ENCODE peak calls at places on chromosomes 2 and 18, in ten cellular contexts. C is PC-9; K is HL-60; N is left lung; S is esophagus muscularis mucosa; B is RWPE1; L is GM23248; P is right lobe of liver; Q is CD8-positive, alpha-beta memory T cell; H is naive thymus-derived CD4-positive, alpha-beta T cell. V is an unnamed sample.
A peak's percentile ranks its signal among the peaks of the same experiment; 100 is the strongest.

GRCh38 chr2:98511981-98512380 is 67.3 kb downstream of the INPP4A start:
- DNase-seq in Q (no peak), K (no peak), B (no peak), L (no peak), S (peak; percentile 62), C (no peak), N (no peak), P (no peak), H (no peak), V (no peak)

GRCh38 chr2:219430633-219431615 is 3.7 kb upstream of the SPEG start:
- DNase-seq in N (no peak), S (no peak), H (no peak), L (peak; percentile 24), C (no peak), Q (no peak), K (no peak), B (peak; percentile 40), P (no peak), V (no peak)

GRCh38 chr2:156818944-156819343 is 382.8 kb downstream of the GPD2 start:
- DNase-seq in H (no peak), N (no peak), S (no peak), B (no peak), K (no peak), C (no peak), Q (no peak), L (peak; percentile 24), P (no peak), V (no peak)

GRCh38 chr2:38465789-38466127 is 88.7 kb upstream of the ATL2 start:
- DNase-seq in K (no peak), B (peak; percentile 57), S (no peak), N (no peak), P (no peak), Q (no peak), H (peak; percentile 10), C (no peak), L (peak; percentile 49), V (no peak)

GRCh38 chr2:224038049-224038829 is 847 bp downstream of the SERPINE2 start:
- DNase-seq in C (peak; percentile 61), B (peak; percentile 68), P (peak; percentile 60), Q (no peak), S (no peak), K (no peak), L (peak; percentile 70), N (no peak), H (peak; percentile 45), V (peak; percentile 41)

GRCh38 chr2:70886541-70886987 is 49.1 kb upstream of the ATP6V1B1 start:
- DNase-seq in S (peak; percentile 66), N (no peak), C (no peak), P (no peak), Q (no peak), B (no peak), L (no peak), H (no peak), K (no peak), V (peak; percentile 23)

GRCh38 chr2:134301099-134301970 is 47.5 kb downstream of the MGAT5 start:
- DNase-seq in L (peak; percentile 64), P (no peak), Q (no peak), H (no peak), S (no peak), K (no peak), N (no peak), B (peak; percentile 20), C (no peak), V (no peak)

GRCh38 chr2:74201596-74201995 is 3.2 kb downstream of the MTHFD2 start:
- DNase-seq in Q (no peak), K (no peak), N (no peak), P (no peak), B (no peak), L (peak; percentile 85), H (no peak), S (no peak), C (peak; percentile 33), V (no peak)

GRCh38 chr2:112706170-112706664 is 14.6 kb upstream of the NT5DC4 start:
- DNase-seq in C (peak; percentile 60), N (no peak), L (peak; percentile 28), H (no peak), S (no peak), B (no peak), K (peak; percentile 77), P (no peak), Q (no peak), V (peak; percentile 59)

GRCh38 chr2:126658316-126658909 is 2.5 kb downstream of the GYPC start:
- DNase-seq in K (no peak), N (no peak), C (no peak), L (no peak), Q (no peak), H (peak; percentile 16), S (no peak), B (no peak), P (no peak), V (no peak)

GRCh38 chr2:126657636-126658315 is 1.8 kb downstream of the GYPC start:
- DNase-seq in S (peak; percentile 95), K (peak; percentile 95), P (peak; percentile 82), Q (peak; percentile 65), B (peak; percentile 30), L (peak; percentile 99), H (peak; percentile 75), C (peak; percentile 66), N (peak; percentile 93), V (peak; percentile 79)

GRCh38 chr2:126655500-126656310 is at the start of gene GYPC:
- DNase-seq in P (peak; percentile 78), N (peak; percentile 89), C (no peak), H (peak; percentile 65), L (peak; percentile 78), S (no peak), K (peak; percentile 81), B (no peak), Q (peak; percentile 38), V (peak; percentile 66)

GRCh38 chr2:126656311-126657145 is 570 bp downstream of the GYPC start:
- DNase-seq in C (no peak), S (no peak), P (no peak), Q (peak; percentile 30), H (peak; percentile 46), N (peak; percentile 90), K (no peak), B (no peak), L (peak; percentile 70), V (peak; percentile 50)

DNA sequence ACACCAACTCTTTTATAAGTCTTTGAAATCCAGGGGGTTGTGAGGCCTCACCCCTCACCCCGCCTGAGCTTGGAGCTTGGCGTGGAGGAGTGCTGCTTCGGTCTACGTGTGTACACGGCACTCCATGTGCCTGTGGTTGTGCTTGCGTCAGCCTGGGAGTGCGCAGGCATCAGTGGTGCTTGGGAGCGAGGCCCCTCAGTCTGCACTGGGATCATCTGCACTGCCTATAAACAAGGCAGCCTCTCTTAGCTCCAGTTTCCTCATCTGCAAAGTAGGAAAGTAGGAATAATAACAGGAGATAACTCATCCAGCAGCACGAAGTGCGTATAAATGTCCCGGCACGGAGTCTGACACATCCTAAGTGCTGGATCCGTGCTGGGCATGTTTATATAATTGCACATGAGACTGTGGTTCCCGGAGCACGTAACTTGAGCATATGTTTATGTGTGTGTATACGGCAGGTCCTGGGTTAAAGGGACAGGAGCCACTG is 1.2 kb downstream of the GYPC start:
- DNase-seq in K (no peak), P (no peak), L (peak; percentile 97), N (no peak), B (no peak), Q (peak; percentile 30), C (no peak), S (no peak), H (peak; percentile 80), V (peak; percentile 42)
- H3K27ac ChIP-seq in K (peak overlapping the region; percentile 96), P (peak overlapping the region; percentile 85), L (peak overlapping the region; percentile 99), N (peak overlapping the region; percentile 95), B (no peak overlapping the region), Q (peak overlapping the region; percentile 86), C (no peak overlapping the region), S (peak overlapping the region; percentile 96), H (peak overlapping the region; percentile 98), V (peak overlapping the region; percentile 87)

GRCh38 chr2:195559431-195559914 is 97.6 kb upstream of the SLC39A10 start:
- DNase-seq in Q (peak; percentile 46), B (no peak), N (no peak), L (peak; percentile 78), H (peak; percentile 86), S (no peak), K (peak; percentile 42), C (no peak), P (no peak), V (peak; percentile 78)
- H3K27ac ChIP-seq in Q (peak overlapping the region; percentile 15), B (no peak overlapping the region), N (peak overlapping the region; percentile 74), L (peak overlapping the region; percentile 93), H (peak overlapping the region; percentile 71), S (no peak overlapping the region), K (peak overlapping the region; percentile 51), C (no peak overlapping the region), P (no peak overlapping the region), V (peak overlapping the region; percentile 63)

GRCh38 chr2:144143294-144144092 is 376.4 kb downstream of the ZEB2 start:
- DNase-seq in C (no peak), L (no peak), H (no peak), S (no peak), K (no peak), P (no peak), B (no peak), Q (no peak), N (no peak), V (no peak)

GRCh38 chr2:144152817-144153271 is 367.1 kb downstream of the ZEB2 start:
- DNase-seq in B (no peak), N (no peak), P (no peak), L (peak; percentile 66), S (no peak), C (no peak), H (no peak), Q (no peak), K (no peak), V (no peak)

GRCh38 chr2:144151877-144152276 is 368.0 kb downstream of the ZEB2 start:
- DNase-seq in C (no peak), H (no peak), K (no peak), S (no peak), P (no peak), B (no peak), N (no peak), L (no peak), Q (no peak), V (no peak)

GRCh38 chr2:144151405-144151804 is 368.5 kb downstream of the ZEB2 start:
- DNase-seq in B (no peak), C (no peak), L (no peak), Q (no peak), K (no peak), H (no peak), P (no peak), S (no peak), N (no peak), V (no peak)

DNA sequence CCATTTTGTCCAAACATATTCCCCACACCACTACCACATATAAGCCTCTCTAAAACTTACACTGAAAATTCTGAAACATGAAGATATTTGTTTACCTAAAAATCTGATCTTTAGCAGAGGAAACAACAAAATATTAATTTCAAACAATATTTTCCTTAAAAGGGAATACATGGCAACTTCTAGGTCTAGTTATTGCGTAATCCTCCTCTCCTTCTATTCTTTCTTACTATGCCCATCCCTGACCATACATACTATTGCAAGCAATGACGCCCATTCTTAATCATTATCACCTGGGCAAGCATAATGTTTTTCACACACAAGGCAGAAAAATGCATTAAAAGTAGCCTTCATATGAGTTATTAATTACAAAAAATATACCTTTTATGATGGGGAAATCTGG is 372.6 kb downstream of the ZEB2 start:
- DNase-seq in Q (no peak), K (no peak), N (no peak), L (no peak), P (no peak), S (no peak), H (no peak), C (no peak), B (no peak), V (no peak)
- H3K27ac ChIP-seq in Q (no peak overlapping the region), K (no peak overlapping the region), N (no peak overlapping the region), L (no peak overlapping the region), P (no peak overlapping the region), S (no peak overlapping the region), H (no peak overlapping the region), C (no peak overlapping the region), B (no peak overlapping the region), V (no peak overlapping the region)

GRCh38 chr18:49023938-49024341 is 73.2 kb upstream of the SMAD7 start:
- DNase-seq in C (no peak), N (no peak), S (no peak), B (no peak), L (no peak), P (no peak), K (no peak), Q (no peak), H (no peak), V (no peak)
- H3K27ac ChIP-seq in C (no peak overlapping the region), N (no peak overlapping the region), S (no peak overlapping the region), B (peak overlapping the region; percentile 76), L (no peak overlapping the region), P (no peak overlapping the region), K (no peak overlapping the region), Q (no peak overlapping the region), H (no peak overlapping the region), V (no peak overlapping the region)